ENCODE peak calls at places on chromosomes 2 and 18, in eight cellular contexts. Q is OCI-LY7; J is esophagus squamous epithelium; S is suprapubic skin; B is heart right ventricle; D is DND-41; V is stomach; W is CD4-positive, alpha-beta T cell. N is an unnamed sample.
A peak's percentile ranks its signal among the peaks of the same experiment; 100 is the strongest.

GRCh38 chr2:3486047-3487027 is 33.0 kb downstream of the ADI1 start:
- DNase-seq in J (no peak), B (no peak), V (no peak), D (no peak), W (no peak), Q (no peak), S (peak; percentile 57), N (no peak)

GRCh38 chr18:60601249-60601648 is 228.7 kb upstream of the MC4R start:
- DNase-seq in Q (no peak), D (no peak), B (no peak), V (no peak), J (no peak), S (no peak), W (no peak), N (no peak)

GRCh38 chr2:69026026-69026425 is 13.0 kb downstream of the ANTXR1 start:
- DNase-seq in Q (peak; percentile 34), J (no peak), D (no peak), S (no peak), B (peak; percentile 41), V (peak; percentile 46), W (no peak), N (no peak)

GRCh38 chr2:131567891-131568290 is 40.2 kb downstream of the CCDC74A start:
- DNase-seq in Q (no peak), B (no peak), D (no peak), W (no peak), V (no peak), J (no peak), S (no peak), N (no peak)

GRCh38 chr2:9753665-9754531 is 89.4 kb upstream of the TAF1B start:
- DNase-seq in B (no peak), S (no peak), Q (no peak), J (no peak), D (no peak), W (peak; percentile 29), V (peak; percentile 70), N (no peak)

GRCh38 chr2:220144411-220144810 is 517.0 kb downstream of the SLC4A3 start:
- DNase-seq in D (no peak), B (no peak), Q (no peak), V (no peak), J (no peak), S (no peak), W (no peak), N (no peak)

GRCh38 chr2:224145751-224146355 is 106.8 kb upstream of the SERPINE2 start:
- DNase-seq in B (peak; percentile 44), V (no peak), J (no peak), W (no peak), D (no peak), S (no peak), Q (no peak), N (no peak)

GRCh38 chr2:187527262-187527661 is 27.0 kb downstream of the TFPI start:
- DNase-seq in W (no peak), Q (no peak), V (no peak), J (no peak), D (no peak), B (no peak), S (no peak), N (no peak)

GRCh38 chr2:176129013-176129796 is at the start of gene HOXD8:
- DNase-seq in V (no peak), D (no peak), B (no peak), S (peak; percentile 77), W (no peak), J (no peak), Q (no peak), N (no peak)

GRCh38 chr2:158174956-158175355 is 73.3 kb downstream of the UPP2 start:
- DNase-seq in W (no peak), D (no peak), Q (no peak), B (no peak), S (no peak), J (no peak), V (no peak), N (no peak)

GRCh38 chr2:196376984-196377877 is 205.9 kb upstream of the STK17B start:
- DNase-seq in S (no peak), Q (no peak), B (no peak), D (no peak), J (no peak), W (no peak), V (no peak), N (no peak)

GRCh38 chr18:46353460-46353859 is 249.3 kb downstream of the HAUS1 start:
- DNase-seq in Q (no peak), S (no peak), W (no peak), B (no peak), J (no peak), D (no peak), V (no peak), N (no peak)

GRCh38 chr2:125730921-125731320 is 925.0 kb upstream of the GYPC start:
- DNase-seq in S (no peak), B (no peak), V (no peak), W (no peak), D (no peak), J (no peak), Q (no peak), N (no peak)

GRCh38 chr18:63518178-63519012 is 23.8 kb upstream of the SERPINB12 start:
- DNase-seq in Q (peak; percentile 74), S (no peak), W (peak; percentile 31), J (no peak), V (peak; percentile 52), B (peak; percentile 65), D (peak; percentile 59), N (peak; percentile 43)

GRCh38 chr2:117436697-117437096 is 377.8 kb upstream of the DDX18 start:
- DNase-seq in J (no peak), Q (no peak), B (no peak), D (no peak), V (no peak), W (no peak), S (no peak), N (no peak)

GRCh38 chr2:71101656-71102055 is 28.4 kb downstream of the MCEE start:
- DNase-seq in W (no peak), D (no peak), V (no peak), J (no peak), B (no peak), S (no peak), Q (no peak), N (no peak)

GRCh38 chr2:22903616-22904015 is 481.4 kb upstream of the KLHL29 start:
- DNase-seq in W (no peak), V (no peak), S (no peak), Q (no peak), J (no peak), D (no peak), B (no peak), N (no peak)

GRCh38 chr2:14569294-14569693 is 63.2 kb upstream of the LRATD1 start:
- DNase-seq in W (no peak), S (no peak), D (no peak), Q (no peak), B (no peak), J (no peak), V (no peak), N (no peak)

GRCh38 chr2:238420442-238420841 is 6.3 kb upstream of the ASB1 start:
- DNase-seq in D (no peak), J (no peak), B (no peak), W (no peak), S (no peak), Q (no peak), V (no peak), N (no peak)

GRCh38 chr2:230202430-230203109 is 17.2 kb downstream of the SP110 start:
- DNase-seq in J (no peak), V (peak; percentile 33), Q (peak; percentile 74), B (no peak), S (no peak), D (no peak), W (no peak), N (no peak)

GRCh38 chr2:3143602-3144001 is 234.0 kb downstream of the EIPR1 start:
- DNase-seq in S (no peak), Q (no peak), B (no peak), W (no peak), V (peak; percentile 19), D (no peak), J (no peak), N (no peak)

DNA sequence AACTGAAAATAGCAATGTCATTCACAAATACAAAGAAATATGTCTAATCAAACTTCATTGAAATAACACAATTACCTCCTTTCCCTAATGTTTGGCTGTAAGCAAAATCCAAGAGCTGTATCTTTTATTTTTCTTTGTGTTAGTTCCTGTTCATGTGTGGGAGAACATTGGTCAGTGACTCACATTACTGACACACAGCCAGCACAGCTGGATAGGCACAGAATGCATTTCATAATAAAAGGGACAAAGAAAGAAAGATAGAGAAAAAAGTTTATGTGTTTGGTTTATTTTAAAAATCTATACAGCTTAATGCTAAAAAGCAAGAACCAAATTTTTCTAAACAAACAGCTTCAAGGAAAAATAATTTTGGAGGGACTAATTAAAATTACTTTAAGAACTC is 185.6 kb upstream of the COL3A1 start:
- DNase-seq in J (no peak), D (no peak), W (no peak), B (peak; percentile 79), V (peak; percentile 43), Q (no peak), S (peak; percentile 74), N (no peak)
- H3K27ac ChIP-seq in J (peak overlapping the region; percentile 70), D (no peak overlapping the region), W (no peak overlapping the region), B (peak overlapping the region; percentile 90), V (peak overlapping the region; percentile 74), Q (no peak overlapping the region), S (peak overlapping the region; percentile 74), N (no peak overlapping the region)

GRCh38 chr18:22311301-22311700 is 106.4 kb downstream of the CTAGE1 start:
- DNase-seq in Q (no peak), J (no peak), B (no peak), V (no peak), W (no peak), S (no peak), D (no peak), N (no peak)
- H3K27ac ChIP-seq in Q (no peak overlapping the region), J (no peak overlapping the region), B (no peak overlapping the region), V (no peak overlapping the region), W (no peak overlapping the region), S (no peak overlapping the region), D (no peak overlapping the region), N (no peak overlapping the region)

GRCh38 chr2:72276356-72276755 is 128.7 kb upstream of the CYP26B1 start:
- DNase-seq in D (no peak), Q (no peak), B (no peak), S (no peak), J (no peak), W (no peak), V (no peak), N (no peak)

GRCh38 chr2:72274284-72274869 is 126.7 kb upstream of the CYP26B1 start:
- DNase-seq in V (no peak), Q (no peak), D (no peak), B (no peak), J (no peak), W (no peak), S (no peak), N (no peak)

GRCh38 chr2:72278046-72278445 is 130.4 kb upstream of the CYP26B1 start:
- DNase-seq in V (no peak), B (no peak), D (no peak), Q (no peak), J (no peak), S (no peak), W (no peak), N (no peak)

GRCh38 chr2:72275084-72275483 is 127.4 kb upstream of the CYP26B1 start:
- DNase-seq in B (no peak), S (no peak), D (no peak), Q (no peak), J (no peak), V (no peak), W (no peak), N (no peak)

GRCh38 chr2:72276876-72277275 is 129.2 kb upstream of the CYP26B1 start:
- DNase-seq in W (no peak), V (no peak), B (no peak), D (no peak), J (no peak), Q (no peak), S (no peak), N (no peak)
- H3K27ac ChIP-seq in W (no peak overlapping the region), V (no peak overlapping the region), B (no peak overlapping the region), D (no peak overlapping the region), J (no peak overlapping the region), Q (no peak overlapping the region), S (no peak overlapping the region), N (no peak overlapping the region)

GRCh38 chr2:47230418-47230817 is 75.3 kb upstream of the STPG4 start:
- DNase-seq in B (peak; percentile 61), V (no peak), J (no peak), D (no peak), W (no peak), S (peak; percentile 75), Q (no peak), N (no peak)
- H3K27ac ChIP-seq in B (peak overlapping the region; percentile 5), V (no peak overlapping the region), J (no peak overlapping the region), D (no peak overlapping the region), W (no peak overlapping the region), S (no peak overlapping the region), Q (no peak overlapping the region), N (no peak overlapping the region)